ENCODE peak calls at places on chromosome 16, in five cellular contexts. One of them, this sample, is unnamed.

GRCh38 chr16:55048745-55049144 is 118.1 kb downstream of the IRX5 start:
- DNase-seq in endothelial cell of umbilical vein: no peak
- DNase-seq in HFF-Myc: no peak
- DNase-seq in astrocyte of the spinal cord: no peak
- DNase-seq in brain microvascular endothelial cell: no peak
- DNase-seq in this sample: no peak

GRCh38 chr16:66484453-66485213 is 57.5 kb downstream of the BEAN1 start:
- DNase-seq in endothelial cell of umbilical vein: no peak
- DNase-seq in HFF-Myc: no peak
- DNase-seq in astrocyte of the spinal cord: no peak
- DNase-seq in brain microvascular endothelial cell: no peak
- DNase-seq in this sample: no peak

GRCh38 chr16:30358577-30358936 is 3.4 kb upstream of the CD2BP2 start:
- DNase-seq in endothelial cell of umbilical vein: no peak
- DNase-seq in HFF-Myc: no peak
- DNase-seq in astrocyte of the spinal cord: no peak
- DNase-seq in brain microvascular endothelial cell: no peak
- DNase-seq in this sample: no peak

GRCh38 chr16:3112058-3112880 is at the start of gene ZNF205:
- DNase-seq in endothelial cell of umbilical vein: peak
- DNase-seq in HFF-Myc: no peak
- DNase-seq in astrocyte of the spinal cord: peak
- DNase-seq in brain microvascular endothelial cell: peak
- DNase-seq in this sample: peak

GRCh38 chr16:29198731-29199521 is 207.6 kb downstream of the NPIPB11 start:
- DNase-seq in endothelial cell of umbilical vein: no peak
- DNase-seq in HFF-Myc: no peak
- DNase-seq in astrocyte of the spinal cord: no peak
- DNase-seq in brain microvascular endothelial cell: no peak
- DNase-seq in this sample: no peak

GRCh38 chr16:80369138-80369537 is 171.7 kb upstream of the DYNLRB2 start:
- DNase-seq in endothelial cell of umbilical vein: no peak
- DNase-seq in HFF-Myc: no peak
- DNase-seq in astrocyte of the spinal cord: no peak
- DNase-seq in brain microvascular endothelial cell: no peak
- DNase-seq in this sample: no peak

GRCh38 chr16:3046506-3047386 is at the start of gene MMP25:
- DNase-seq in endothelial cell of umbilical vein: no peak
- DNase-seq in HFF-Myc: no peak
- DNase-seq in astrocyte of the spinal cord: no peak
- DNase-seq in brain microvascular endothelial cell: no peak
- DNase-seq in this sample: no peak

GRCh38 chr16:50282010-50282538 is 15.7 kb downstream of the ADCY7 start:
- DNase-seq in endothelial cell of umbilical vein: no peak
- DNase-seq in HFF-Myc: no peak
- DNase-seq in astrocyte of the spinal cord: peak
- DNase-seq in brain microvascular endothelial cell: peak
- DNase-seq in this sample: no peak

GRCh38 chr16:64092284-64092683 is 1029.6 kb downstream of the CDH11 start:
- DNase-seq in endothelial cell of umbilical vein: no peak
- DNase-seq in HFF-Myc: peak
- DNase-seq in astrocyte of the spinal cord: peak
- DNase-seq in brain microvascular endothelial cell: peak
- DNase-seq in this sample: peak

GRCh38 chr16:83717308-83717707 is 90.5 kb upstream of the HSBP1 start:
- DNase-seq in endothelial cell of umbilical vein: no peak
- DNase-seq in HFF-Myc: no peak
- DNase-seq in astrocyte of the spinal cord: no peak
- DNase-seq in brain microvascular endothelial cell: no peak
- DNase-seq in this sample: no peak

GRCh38 chr16:7405166-7405565 is 72.5 kb downstream of the RBFOX1 start:
- DNase-seq in endothelial cell of umbilical vein: no peak
- DNase-seq in HFF-Myc: no peak
- DNase-seq in astrocyte of the spinal cord: no peak
- DNase-seq in brain microvascular endothelial cell: no peak
- DNase-seq in this sample: no peak

DNA sequence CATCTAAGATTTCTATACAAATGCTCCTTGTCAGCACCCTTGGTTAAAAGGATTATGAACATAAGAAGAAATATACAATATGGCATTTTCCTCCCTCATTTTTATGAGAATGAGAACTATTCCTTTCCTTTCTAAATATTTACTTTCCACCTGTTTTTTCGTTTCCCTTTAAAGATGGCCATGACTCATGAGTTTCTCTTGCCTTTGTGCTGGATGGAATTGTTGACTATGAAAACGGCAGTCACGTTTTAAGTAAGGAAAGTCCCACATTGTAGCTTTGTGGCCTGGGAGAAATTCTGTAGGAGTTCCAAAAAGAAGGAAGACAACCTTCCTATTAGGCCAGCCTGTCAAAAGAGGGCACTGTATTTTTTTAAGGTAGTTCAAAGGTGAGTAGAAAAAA is 276.5 kb downstream of the FOXL1 start:
- DNase-seq in endothelial cell of umbilical vein: peak
- DNase-seq in HFF-Myc: peak
- DNase-seq in astrocyte of the spinal cord: peak
- DNase-seq in brain microvascular endothelial cell: no peak
- DNase-seq in this sample: peak
- H3K4me3 ChIP-seq in endothelial cell of umbilical vein: no peak
- H3K4me3 ChIP-seq in HFF-Myc: no peak
- H3K4me3 ChIP-seq in astrocyte of the spinal cord: no peak
- H3K4me3 ChIP-seq in brain microvascular endothelial cell: no peak
- H3K4me3 ChIP-seq in this sample: no peak

DNA sequence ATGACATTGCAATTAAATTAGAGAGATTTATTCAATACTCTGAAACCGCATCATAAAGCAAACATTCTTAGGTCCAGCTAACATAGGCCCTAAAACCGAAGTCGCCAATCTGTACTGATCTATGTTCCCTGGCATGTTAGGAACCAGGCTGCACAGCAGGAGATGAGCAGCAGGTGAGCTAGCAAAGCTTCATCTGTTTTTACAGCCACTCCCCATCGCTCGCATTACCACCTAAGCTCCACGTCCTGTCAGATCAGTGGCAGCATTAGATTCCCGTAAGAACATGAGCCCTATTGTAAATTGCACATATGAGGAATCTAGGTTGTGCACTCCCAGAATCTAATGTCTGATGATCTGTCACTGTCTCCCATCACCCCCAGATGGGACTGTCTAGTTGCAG is 91.5 kb downstream of the PARN start:
- DNase-seq in endothelial cell of umbilical vein: no peak
- DNase-seq in HFF-Myc: no peak
- DNase-seq in astrocyte of the spinal cord: no peak
- DNase-seq in brain microvascular endothelial cell: no peak
- DNase-seq in this sample: no peak
- TF ChIP-seq CTCF in endothelial cell of umbilical vein: no peak
- TF ChIP-seq CTCF in HFF-Myc: no peak
- TF ChIP-seq CTCF in astrocyte of the spinal cord: no peak
- TF ChIP-seq CTCF in brain microvascular endothelial cell: no peak
- TF ChIP-seq CTCF in this sample: no peak

GRCh38 chr16:68737046-68737729 is at the start of gene CDH1:
- DNase-seq in endothelial cell of umbilical vein: no peak
- DNase-seq in HFF-Myc: no peak
- DNase-seq in astrocyte of the spinal cord: no peak
- DNase-seq in brain microvascular endothelial cell: no peak
- DNase-seq in this sample: no peak
- H3K4me3 ChIP-seq in endothelial cell of umbilical vein: no peak
- H3K4me3 ChIP-seq in HFF-Myc: no peak
- H3K4me3 ChIP-seq in astrocyte of the spinal cord: no peak
- H3K4me3 ChIP-seq in brain microvascular endothelial cell: no peak
- H3K4me3 ChIP-seq in this sample: no peak

GRCh38 chr16:35908942-35909341 is 2449.5 kb downstream of the TP53TG3F start:
- DNase-seq in endothelial cell of umbilical vein: no peak
- DNase-seq in HFF-Myc: no peak
- DNase-seq in astrocyte of the spinal cord: no peak
- DNase-seq in brain microvascular endothelial cell: no peak
- DNase-seq in this sample: no peak
- TF ChIP-seq CTCF in endothelial cell of umbilical vein: no peak
- TF ChIP-seq CTCF in HFF-Myc: peak
- TF ChIP-seq CTCF in astrocyte of the spinal cord: no peak
- TF ChIP-seq CTCF in brain microvascular endothelial cell: peak
- TF ChIP-seq CTCF in this sample: no peak

GRCh38 chr16:90018297-90019200 is 707 bp downstream of the DBNDD1 start:
- DNase-seq in endothelial cell of umbilical vein: peak
- DNase-seq in HFF-Myc: no peak
- DNase-seq in astrocyte of the spinal cord: no peak
- DNase-seq in brain microvascular endothelial cell: no peak
- DNase-seq in this sample: no peak

GRCh38 chr16:90019543-90020259 is 445 bp upstream of the DBNDD1 start:
- DNase-seq in endothelial cell of umbilical vein: peak
- DNase-seq in HFF-Myc: no peak
- DNase-seq in astrocyte of the spinal cord: peak
- DNase-seq in brain microvascular endothelial cell: peak
- DNase-seq in this sample: peak

GRCh38 chr16:90020838-90021382 is 1.7 kb upstream of the DBNDD1 start:
- DNase-seq in endothelial cell of umbilical vein: no peak
- DNase-seq in HFF-Myc: no peak
- DNase-seq in astrocyte of the spinal cord: peak
- DNase-seq in brain microvascular endothelial cell: no peak
- DNase-seq in this sample: peak

GRCh38 chr16:90019201-90019542 is at the start of gene DBNDD1:
- DNase-seq in endothelial cell of umbilical vein: no peak
- DNase-seq in HFF-Myc: no peak
- DNase-seq in astrocyte of the spinal cord: no peak
- DNase-seq in brain microvascular endothelial cell: no peak
- DNase-seq in this sample: no peak

GRCh38 chr16:90020260-90020837 is 1.1 kb upstream of the DBNDD1 start:
- DNase-seq in endothelial cell of umbilical vein: no peak
- DNase-seq in HFF-Myc: no peak
- DNase-seq in astrocyte of the spinal cord: peak
- DNase-seq in brain microvascular endothelial cell: no peak
- DNase-seq in this sample: no peak
- H3K4me3 ChIP-seq in endothelial cell of umbilical vein: no peak
- H3K4me3 ChIP-seq in HFF-Myc: peak
- H3K4me3 ChIP-seq in astrocyte of the spinal cord: peak
- H3K4me3 ChIP-seq in brain microvascular endothelial cell: no peak
- H3K4me3 ChIP-seq in this sample: peak